ENCODE peak calls at places on chromosome 22, in seven cellular contexts. One of them, this sample, is unnamed.

GRCh38 chr22:46587067-46587471 is 33.1 kb upstream of the GRAMD4 start:
- DNase-seq in dorsolateral prefrontal cortex: no peak
- DNase-seq in kidney: peak
- DNase-seq in stomach: no peak
- DNase-seq in AG04449: no peak
- DNase-seq in tibial nerve: no peak
- DNase-seq in cardiac fibroblast: no peak
- DNase-seq in this sample: no peak

GRCh38 chr22:22342697-22343602 is 98.4 kb downstream of the VPREB1 start:
- DNase-seq in stomach: peak
- DNase-seq in dorsolateral prefrontal cortex: no peak
- DNase-seq in kidney: peak
- DNase-seq in AG04449: no peak
- DNase-seq in cardiac fibroblast: peak
- DNase-seq in tibial nerve: no peak
- DNase-seq in this sample: peak

GRCh38 chr22:49582671-49583070 is 245.0 kb downstream of the BRD1 start:
- DNase-seq in AG04449: no peak
- DNase-seq in tibial nerve: no peak
- DNase-seq in cardiac fibroblast: no peak
- DNase-seq in kidney: peak
- DNase-seq in stomach: no peak
- DNase-seq in dorsolateral prefrontal cortex: no peak
- DNase-seq in this sample: no peak

GRCh38 chr22:26905076-26905475 is 247.7 kb downstream of the MIAT start:
- DNase-seq in dorsolateral prefrontal cortex: no peak
- DNase-seq in tibial nerve: no peak
- DNase-seq in kidney: no peak
- DNase-seq in AG04449: no peak
- DNase-seq in cardiac fibroblast: no peak
- DNase-seq in stomach: no peak
- DNase-seq in this sample: no peak

GRCh38 chr22:38935616-38936015 is 21.8 kb upstream of the APOBEC3A start:
- DNase-seq in kidney: no peak
- DNase-seq in AG04449: no peak
- DNase-seq in stomach: no peak
- DNase-seq in tibial nerve: no peak
- DNase-seq in dorsolateral prefrontal cortex: no peak
- DNase-seq in cardiac fibroblast: no peak
- DNase-seq in this sample: no peak

GRCh38 chr22:48192920-48193319 is 1430.5 kb downstream of the TBC1D22A start:
- DNase-seq in kidney: no peak
- DNase-seq in AG04449: no peak
- DNase-seq in dorsolateral prefrontal cortex: no peak
- DNase-seq in tibial nerve: no peak
- DNase-seq in cardiac fibroblast: no peak
- DNase-seq in stomach: no peak
- DNase-seq in this sample: no peak

GRCh38 chr22:19757985-19758895 is 2.3 kb upstream of the TBX1 start:
- DNase-seq in stomach: no peak
- DNase-seq in cardiac fibroblast: no peak
- DNase-seq in kidney: no peak
- DNase-seq in tibial nerve: no peak
- DNase-seq in AG04449: no peak
- DNase-seq in dorsolateral prefrontal cortex: no peak
- DNase-seq in this sample: no peak

GRCh38 chr22:24553597-24554315 is 1.2 kb downstream of the GUCD1 start:
- DNase-seq in stomach: peak
- DNase-seq in cardiac fibroblast: no peak
- DNase-seq in dorsolateral prefrontal cortex: no peak
- DNase-seq in kidney: no peak
- DNase-seq in AG04449: no peak
- DNase-seq in tibial nerve: no peak
- DNase-seq in this sample: no peak

GRCh38 chr22:39592104-39593060 is 21.8 kb downstream of the CACNA1I start:
- DNase-seq in dorsolateral prefrontal cortex: no peak
- DNase-seq in stomach: peak
- DNase-seq in AG04449: peak
- DNase-seq in tibial nerve: no peak
- DNase-seq in kidney: peak
- DNase-seq in cardiac fibroblast: peak
- DNase-seq in this sample: no peak

GRCh38 chr22:49536571-49537131 is 291.0 kb downstream of the BRD1 start:
- DNase-seq in kidney: peak
- DNase-seq in dorsolateral prefrontal cortex: no peak
- DNase-seq in cardiac fibroblast: no peak
- DNase-seq in AG04449: no peak
- DNase-seq in stomach: no peak
- DNase-seq in tibial nerve: no peak
- DNase-seq in this sample: no peak

GRCh38 chr22:25702046-25702445 is 39.9 kb upstream of the MYO18B start:
- DNase-seq in dorsolateral prefrontal cortex: no peak
- DNase-seq in stomach: no peak
- DNase-seq in tibial nerve: no peak
- DNase-seq in kidney: no peak
- DNase-seq in AG04449: no peak
- DNase-seq in cardiac fibroblast: peak
- DNase-seq in this sample: no peak

GRCh38 chr22:48088226-48088625 is 1325.8 kb downstream of the TBC1D22A start:
- DNase-seq in stomach: no peak
- DNase-seq in AG04449: no peak
- DNase-seq in tibial nerve: no peak
- DNase-seq in cardiac fibroblast: no peak
- DNase-seq in kidney: no peak
- DNase-seq in dorsolateral prefrontal cortex: no peak
- DNase-seq in this sample: no peak

GRCh38 chr22:46452195-46453005 is 85.0 kb downstream of the CELSR1 start:
- DNase-seq in kidney: peak
- DNase-seq in stomach: peak
- DNase-seq in tibial nerve: no peak
- DNase-seq in AG04449: no peak
- DNase-seq in dorsolateral prefrontal cortex: no peak
- DNase-seq in cardiac fibroblast: no peak
- DNase-seq in this sample: no peak

GRCh38 chr22:19523240-19524169 is 705 bp downstream of the CLDN5 start:
- DNase-seq in kidney: no peak
- DNase-seq in cardiac fibroblast: peak
- DNase-seq in dorsolateral prefrontal cortex: no peak
- DNase-seq in tibial nerve: no peak
- DNase-seq in AG04449: no peak
- DNase-seq in stomach: no peak
- DNase-seq in this sample: no peak

GRCh38 chr22:27247691-27248434 is 553.7 kb downstream of the MN1 start:
- DNase-seq in cardiac fibroblast: peak
- DNase-seq in tibial nerve: no peak
- DNase-seq in kidney: no peak
- DNase-seq in stomach: no peak
- DNase-seq in dorsolateral prefrontal cortex: no peak
- DNase-seq in AG04449: no peak
- DNase-seq in this sample: no peak

GRCh38 chr22:45212306-45212709 is 28.4 kb downstream of the KIAA0930 start:
- DNase-seq in kidney: peak
- DNase-seq in stomach: peak
- DNase-seq in dorsolateral prefrontal cortex: peak
- DNase-seq in cardiac fibroblast: peak
- DNase-seq in AG04449: peak
- DNase-seq in tibial nerve: no peak
- DNase-seq in this sample: no peak

GRCh38 chr22:45905924-45906865 is 70.8 kb downstream of the WNT7B start:
- DNase-seq in kidney: no peak
- DNase-seq in dorsolateral prefrontal cortex: no peak
- DNase-seq in tibial nerve: no peak
- DNase-seq in cardiac fibroblast: peak
- DNase-seq in AG04449: peak
- DNase-seq in stomach: no peak
- DNase-seq in this sample: no peak

GRCh38 chr22:21759631-21760030 is 24.0 kb upstream of the YPEL1 start:
- DNase-seq in dorsolateral prefrontal cortex: no peak
- DNase-seq in stomach: no peak
- DNase-seq in kidney: no peak
- DNase-seq in tibial nerve: no peak
- DNase-seq in cardiac fibroblast: no peak
- DNase-seq in AG04449: no peak
- DNase-seq in this sample: no peak

GRCh38 chr22:31898911-31899310 is 45.4 kb upstream of the YWHAH start:
- DNase-seq in stomach: no peak
- DNase-seq in dorsolateral prefrontal cortex: peak
- DNase-seq in kidney: no peak
- DNase-seq in tibial nerve: no peak
- DNase-seq in AG04449: no peak
- DNase-seq in cardiac fibroblast: no peak
- DNase-seq in this sample: no peak
- H3K4me3 ChIP-seq in stomach: no peak
- H3K4me3 ChIP-seq in dorsolateral prefrontal cortex: no peak
- H3K4me3 ChIP-seq in kidney: no peak
- H3K4me3 ChIP-seq in tibial nerve: no peak
- H3K4me3 ChIP-seq in AG04449: no peak
- H3K4me3 ChIP-seq in cardiac fibroblast: no peak
- H3K4me3 ChIP-seq in this sample: no peak

GRCh38 chr22:43848366-43849171 is 13.7 kb downstream of the SULT4A1 start:
- DNase-seq in tibial nerve: peak
- DNase-seq in stomach: no peak
- DNase-seq in AG04449: no peak
- DNase-seq in dorsolateral prefrontal cortex: no peak
- DNase-seq in kidney: peak
- DNase-seq in cardiac fibroblast: peak
- DNase-seq in this sample: no peak
- TF ChIP-seq CTCF in tibial nerve: no peak
- TF ChIP-seq CTCF in stomach: no peak
- TF ChIP-seq CTCF in AG04449: peak
- TF ChIP-seq CTCF in dorsolateral prefrontal cortex: peak
- TF ChIP-seq CTCF in kidney: no peak
- TF ChIP-seq CTCF in cardiac fibroblast: peak
- TF ChIP-seq CTCF in this sample: peak

GRCh38 chr22:42078469-42079318 is 806 bp upstream of the SMDT1 start:
- DNase-seq in kidney: peak
- DNase-seq in AG04449: no peak
- DNase-seq in tibial nerve: no peak
- DNase-seq in cardiac fibroblast: peak
- DNase-seq in stomach: no peak
- DNase-seq in dorsolateral prefrontal cortex: no peak
- DNase-seq in this sample: no peak
- H3K4me3 ChIP-seq in kidney: peak
- H3K4me3 ChIP-seq in AG04449: peak
- H3K4me3 ChIP-seq in tibial nerve: peak
- H3K4me3 ChIP-seq in cardiac fibroblast: peak
- H3K4me3 ChIP-seq in stomach: peak
- H3K4me3 ChIP-seq in dorsolateral prefrontal cortex: peak
- H3K4me3 ChIP-seq in this sample: peak

GRCh38 chr22:23369054-23369685 is 188.9 kb downstream of the BCR start:
- DNase-seq in tibial nerve: no peak
- DNase-seq in cardiac fibroblast: no peak
- DNase-seq in dorsolateral prefrontal cortex: no peak
- DNase-seq in stomach: no peak
- DNase-seq in AG04449: no peak
- DNase-seq in kidney: no peak
- DNase-seq in this sample: no peak

GRCh38 chr22:23365524-23365923 is 185.2 kb downstream of the BCR start:
- DNase-seq in cardiac fibroblast: no peak
- DNase-seq in tibial nerve: no peak
- DNase-seq in dorsolateral prefrontal cortex: no peak
- DNase-seq in AG04449: no peak
- DNase-seq in stomach: no peak
- DNase-seq in kidney: no peak
- DNase-seq in this sample: peak

GRCh38 chr22:23373601-23374000 is 193.3 kb downstream of the BCR start:
- DNase-seq in cardiac fibroblast: no peak
- DNase-seq in tibial nerve: no peak
- DNase-seq in kidney: no peak
- DNase-seq in stomach: no peak
- DNase-seq in dorsolateral prefrontal cortex: no peak
- DNase-seq in AG04449: no peak
- DNase-seq in this sample: no peak

GRCh38 chr22:23365961-23366360 is 185.7 kb downstream of the BCR start:
- DNase-seq in tibial nerve: no peak
- DNase-seq in AG04449: no peak
- DNase-seq in cardiac fibroblast: no peak
- DNase-seq in kidney: no peak
- DNase-seq in stomach: no peak
- DNase-seq in dorsolateral prefrontal cortex: no peak
- DNase-seq in this sample: no peak

DNA sequence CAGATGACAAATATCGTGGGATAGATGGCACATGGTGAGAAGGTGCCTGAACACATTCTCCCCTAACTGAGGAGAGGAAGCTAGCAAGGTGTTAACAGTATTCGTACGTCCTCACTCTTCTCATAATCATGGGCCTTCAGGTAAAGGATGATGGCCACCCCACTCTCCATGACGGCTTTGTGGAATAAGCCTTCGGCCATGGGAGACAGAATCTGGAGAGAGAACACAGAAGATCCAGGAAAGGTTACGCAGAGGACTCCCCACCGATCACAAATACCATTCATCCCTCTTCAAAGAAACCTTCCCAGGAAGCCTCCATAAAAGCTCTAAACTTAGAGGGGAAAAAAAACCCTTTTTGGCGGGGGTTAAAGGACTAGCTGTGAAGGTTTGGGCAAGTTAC is 189.9 kb downstream of the BCR start:
- DNase-seq in kidney: no peak
- DNase-seq in stomach: no peak
- DNase-seq in cardiac fibroblast: no peak
- DNase-seq in tibial nerve: no peak
- DNase-seq in dorsolateral prefrontal cortex: no peak
- DNase-seq in AG04449: no peak
- DNase-seq in this sample: no peak
- TF ChIP-seq CTCF in kidney: no peak
- TF ChIP-seq CTCF in stomach: no peak
- TF ChIP-seq CTCF in cardiac fibroblast: no peak
- TF ChIP-seq CTCF in tibial nerve: no peak
- TF ChIP-seq CTCF in dorsolateral prefrontal cortex: no peak
- TF ChIP-seq CTCF in AG04449: no peak
- TF ChIP-seq CTCF in this sample: no peak

GRCh38 chr22:42720263-42721044 is at the start of gene A4GALT:
- DNase-seq in stomach: no peak
- DNase-seq in dorsolateral prefrontal cortex: no peak
- DNase-seq in cardiac fibroblast: peak
- DNase-seq in kidney: no peak
- DNase-seq in AG04449: no peak
- DNase-seq in tibial nerve: no peak
- DNase-seq in this sample: no peak
- H3K4me3 ChIP-seq in stomach: peak
- H3K4me3 ChIP-seq in dorsolateral prefrontal cortex: peak
- H3K4me3 ChIP-seq in cardiac fibroblast: peak
- H3K4me3 ChIP-seq in kidney: peak
- H3K4me3 ChIP-seq in AG04449: peak
- H3K4me3 ChIP-seq in tibial nerve: peak
- H3K4me3 ChIP-seq in this sample: peak

GRCh38 chr22:29353860-29354259 is 34.5 kb downstream of the AP1B1 start:
- DNase-seq in dorsolateral prefrontal cortex: no peak
- DNase-seq in tibial nerve: no peak
- DNase-seq in kidney: no peak
- DNase-seq in AG04449: no peak
- DNase-seq in cardiac fibroblast: no peak
- DNase-seq in stomach: no peak
- DNase-seq in this sample: no peak

GRCh38 chr22:29359469-29359868 is 28.9 kb downstream of the AP1B1 start:
- DNase-seq in stomach: peak
- DNase-seq in tibial nerve: no peak
- DNase-seq in AG04449: no peak
- DNase-seq in dorsolateral prefrontal cortex: peak
- DNase-seq in cardiac fibroblast: peak
- DNase-seq in kidney: no peak
- DNase-seq in this sample: no peak
- TF ChIP-seq CTCF in stomach: peak
- TF ChIP-seq CTCF in tibial nerve: no peak
- TF ChIP-seq CTCF in AG04449: peak
- TF ChIP-seq CTCF in dorsolateral prefrontal cortex: peak
- TF ChIP-seq CTCF in cardiac fibroblast: peak
- TF ChIP-seq CTCF in kidney: peak
- TF ChIP-seq CTCF in this sample: peak